ENCODE peak calls at places on chromosomes 6 and 20, in ten cellular contexts. One of them, this sample, is unnamed.

GRCh38 chr20:24465730-24466129 is 3.7 kb upstream of the SYNDIG1 start:
- DNase-seq in T47D: no peak
- DNase-seq in Calu3: no peak
- DNase-seq in T-helper 17 cell: no peak
- DNase-seq in Peyer's patch: no peak
- DNase-seq in activated gamma-delta T cell treated with Interleukin-2 at 50 U/mL for 16 hours: no peak
- DNase-seq in SK-MEL-5: no peak
- DNase-seq in OCI-LY7: no peak
- DNase-seq in activated T-cell treated with anti-CD3 and anti-CD28 coated beads for 24 hours: no peak
- DNase-seq in Kasumi-1: no peak
- DNase-seq in this sample: no peak

GRCh38 chr6:52306972-52307849 is 22.7 kb upstream of the MCM3 start:
- DNase-seq in SK-MEL-5: no peak
- DNase-seq in activated T-cell treated with anti-CD3 and anti-CD28 coated beads for 24 hours: no peak
- DNase-seq in Peyer's patch: no peak
- DNase-seq in Kasumi-1: peak
- DNase-seq in T-helper 17 cell: no peak
- DNase-seq in activated gamma-delta T cell treated with Interleukin-2 at 50 U/mL for 16 hours: no peak
- DNase-seq in OCI-LY7: no peak
- DNase-seq in T47D: no peak
- DNase-seq in Calu3: no peak
- DNase-seq in this sample: no peak

GRCh38 chr6:143037470-143037869 is 23.2 kb upstream of the AIG1 start:
- DNase-seq in Kasumi-1: no peak
- DNase-seq in activated gamma-delta T cell treated with Interleukin-2 at 50 U/mL for 16 hours: no peak
- DNase-seq in Peyer's patch: no peak
- DNase-seq in SK-MEL-5: no peak
- DNase-seq in Calu3: no peak
- DNase-seq in OCI-LY7: no peak
- DNase-seq in activated T-cell treated with anti-CD3 and anti-CD28 coated beads for 24 hours: no peak
- DNase-seq in T-helper 17 cell: no peak
- DNase-seq in T47D: no peak
- DNase-seq in this sample: no peak

GRCh38 chr6:20661721-20662120 is 127.5 kb downstream of the CDKAL1 start:
- DNase-seq in activated gamma-delta T cell treated with Interleukin-2 at 50 U/mL for 16 hours: no peak
- DNase-seq in Peyer's patch: no peak
- DNase-seq in activated T-cell treated with anti-CD3 and anti-CD28 coated beads for 24 hours: no peak
- DNase-seq in Kasumi-1: no peak
- DNase-seq in T47D: peak
- DNase-seq in T-helper 17 cell: no peak
- DNase-seq in Calu3: no peak
- DNase-seq in SK-MEL-5: peak
- DNase-seq in OCI-LY7: no peak
- DNase-seq in this sample: no peak

GRCh38 chr6:329888-330691 is 37.8 kb downstream of the DUSP22 start:
- DNase-seq in Calu3: no peak
- DNase-seq in activated T-cell treated with anti-CD3 and anti-CD28 coated beads for 24 hours: no peak
- DNase-seq in T-helper 17 cell: no peak
- DNase-seq in OCI-LY7: peak
- DNase-seq in activated gamma-delta T cell treated with Interleukin-2 at 50 U/mL for 16 hours: no peak
- DNase-seq in T47D: no peak
- DNase-seq in Peyer's patch: no peak
- DNase-seq in SK-MEL-5: peak
- DNase-seq in Kasumi-1: no peak
- DNase-seq in this sample: no peak

GRCh38 chr6:166589334-166589731 is 2.9 kb upstream of the RAMACL start:
- DNase-seq in SK-MEL-5: no peak
- DNase-seq in T47D: no peak
- DNase-seq in T-helper 17 cell: no peak
- DNase-seq in Peyer's patch: no peak
- DNase-seq in Calu3: no peak
- DNase-seq in OCI-LY7: peak
- DNase-seq in activated gamma-delta T cell treated with Interleukin-2 at 50 U/mL for 16 hours: no peak
- DNase-seq in Kasumi-1: no peak
- DNase-seq in activated T-cell treated with anti-CD3 and anti-CD28 coated beads for 24 hours: no peak
- DNase-seq in this sample: no peak

GRCh38 chr20:25281541-25281991 is 33.7 kb downstream of the PYGB start:
- DNase-seq in T47D: peak
- DNase-seq in Calu3: no peak
- DNase-seq in OCI-LY7: peak
- DNase-seq in activated T-cell treated with anti-CD3 and anti-CD28 coated beads for 24 hours: no peak
- DNase-seq in Peyer's patch: peak
- DNase-seq in Kasumi-1: no peak
- DNase-seq in T-helper 17 cell: peak
- DNase-seq in SK-MEL-5: no peak
- DNase-seq in activated gamma-delta T cell treated with Interleukin-2 at 50 U/mL for 16 hours: peak
- DNase-seq in this sample: peak

GRCh38 chr6:138293428-138293827 is 75.1 kb upstream of the PBOV1 start:
- DNase-seq in T47D: no peak
- DNase-seq in T-helper 17 cell: no peak
- DNase-seq in activated T-cell treated with anti-CD3 and anti-CD28 coated beads for 24 hours: no peak
- DNase-seq in SK-MEL-5: no peak
- DNase-seq in Kasumi-1: no peak
- DNase-seq in OCI-LY7: no peak
- DNase-seq in Calu3: no peak
- DNase-seq in Peyer's patch: no peak
- DNase-seq in activated gamma-delta T cell treated with Interleukin-2 at 50 U/mL for 16 hours: no peak
- DNase-seq in this sample: no peak

GRCh38 chr6:140486468-140487361 is 1112.3 kb upstream of the CITED2 start:
- DNase-seq in OCI-LY7: no peak
- DNase-seq in Peyer's patch: no peak
- DNase-seq in activated gamma-delta T cell treated with Interleukin-2 at 50 U/mL for 16 hours: no peak
- DNase-seq in Kasumi-1: no peak
- DNase-seq in Calu3: no peak
- DNase-seq in SK-MEL-5: no peak
- DNase-seq in activated T-cell treated with anti-CD3 and anti-CD28 coated beads for 24 hours: no peak
- DNase-seq in T47D: no peak
- DNase-seq in T-helper 17 cell: no peak
- DNase-seq in this sample: no peak

GRCh38 chr6:152636675-152637421 is at the start of gene SYNE1:
- DNase-seq in T-helper 17 cell: no peak
- DNase-seq in activated gamma-delta T cell treated with Interleukin-2 at 50 U/mL for 16 hours: peak
- DNase-seq in OCI-LY7: peak
- DNase-seq in Peyer's patch: no peak
- DNase-seq in Calu3: peak
- DNase-seq in activated T-cell treated with anti-CD3 and anti-CD28 coated beads for 24 hours: no peak
- DNase-seq in SK-MEL-5: no peak
- DNase-seq in T47D: peak
- DNase-seq in Kasumi-1: no peak
- DNase-seq in this sample: no peak

GRCh38 chr6:11772109-11772830 is 6.3 kb downstream of the ADTRP start:
- DNase-seq in SK-MEL-5: no peak
- DNase-seq in OCI-LY7: no peak
- DNase-seq in activated T-cell treated with anti-CD3 and anti-CD28 coated beads for 24 hours: no peak
- DNase-seq in Peyer's patch: no peak
- DNase-seq in Kasumi-1: no peak
- DNase-seq in T47D: no peak
- DNase-seq in activated gamma-delta T cell treated with Interleukin-2 at 50 U/mL for 16 hours: no peak
- DNase-seq in Calu3: peak
- DNase-seq in T-helper 17 cell: no peak
- DNase-seq in this sample: no peak

GRCh38 chr6:157242791-157243190 is 80.5 kb downstream of the TMEM242 start:
- DNase-seq in Kasumi-1: no peak
- DNase-seq in activated gamma-delta T cell treated with Interleukin-2 at 50 U/mL for 16 hours: no peak
- DNase-seq in OCI-LY7: no peak
- DNase-seq in T47D: no peak
- DNase-seq in Calu3: no peak
- DNase-seq in SK-MEL-5: no peak
- DNase-seq in Peyer's patch: no peak
- DNase-seq in activated T-cell treated with anti-CD3 and anti-CD28 coated beads for 24 hours: no peak
- DNase-seq in T-helper 17 cell: no peak
- DNase-seq in this sample: no peak

GRCh38 chr6:161139766-161140553 is 133.9 kb downstream of the AGPAT4 start:
- DNase-seq in Peyer's patch: no peak
- DNase-seq in OCI-LY7: no peak
- DNase-seq in T-helper 17 cell: peak
- DNase-seq in Kasumi-1: no peak
- DNase-seq in activated gamma-delta T cell treated with Interleukin-2 at 50 U/mL for 16 hours: no peak
- DNase-seq in T47D: no peak
- DNase-seq in SK-MEL-5: no peak
- DNase-seq in Calu3: no peak
- DNase-seq in activated T-cell treated with anti-CD3 and anti-CD28 coated beads for 24 hours: no peak
- DNase-seq in this sample: peak

GRCh38 chr20:62636446-62636845 is 5.9 kb upstream of the SLCO4A1 start:
- DNase-seq in SK-MEL-5: no peak
- DNase-seq in activated gamma-delta T cell treated with Interleukin-2 at 50 U/mL for 16 hours: no peak
- DNase-seq in activated T-cell treated with anti-CD3 and anti-CD28 coated beads for 24 hours: no peak
- DNase-seq in Peyer's patch: no peak
- DNase-seq in OCI-LY7: peak
- DNase-seq in T47D: no peak
- DNase-seq in T-helper 17 cell: no peak
- DNase-seq in Calu3: no peak
- DNase-seq in Kasumi-1: peak
- DNase-seq in this sample: no peak

GRCh38 chr6:148335582-148335981 is 7.1 kb upstream of the SASH1 start:
- DNase-seq in Calu3: no peak
- DNase-seq in Peyer's patch: no peak
- DNase-seq in activated T-cell treated with anti-CD3 and anti-CD28 coated beads for 24 hours: no peak
- DNase-seq in T47D: no peak
- DNase-seq in activated gamma-delta T cell treated with Interleukin-2 at 50 U/mL for 16 hours: no peak
- DNase-seq in T-helper 17 cell: no peak
- DNase-seq in Kasumi-1: no peak
- DNase-seq in OCI-LY7: no peak
- DNase-seq in SK-MEL-5: no peak
- DNase-seq in this sample: no peak

GRCh38 chr6:44825284-44825683 is 437.8 kb downstream of the CDC5L start:
- DNase-seq in activated T-cell treated with anti-CD3 and anti-CD28 coated beads for 24 hours: no peak
- DNase-seq in Calu3: no peak
- DNase-seq in activated gamma-delta T cell treated with Interleukin-2 at 50 U/mL for 16 hours: no peak
- DNase-seq in OCI-LY7: no peak
- DNase-seq in Kasumi-1: no peak
- DNase-seq in T47D: no peak
- DNase-seq in SK-MEL-5: no peak
- DNase-seq in Peyer's patch: no peak
- DNase-seq in T-helper 17 cell: no peak
- DNase-seq in this sample: no peak

GRCh38 chr6:159693894-159694545 is 979 bp upstream of the SOD2 start:
- DNase-seq in T-helper 17 cell: peak
- DNase-seq in activated gamma-delta T cell treated with Interleukin-2 at 50 U/mL for 16 hours: peak
- DNase-seq in activated T-cell treated with anti-CD3 and anti-CD28 coated beads for 24 hours: no peak
- DNase-seq in Peyer's patch: peak
- DNase-seq in Kasumi-1: peak
- DNase-seq in Calu3: peak
- DNase-seq in OCI-LY7: no peak
- DNase-seq in SK-MEL-5: no peak
- DNase-seq in T47D: no peak
- DNase-seq in this sample: peak

GRCh38 chr20:2132461-2132901 is 30.9 kb downstream of the STK35 start:
- DNase-seq in SK-MEL-5: no peak
- DNase-seq in OCI-LY7: no peak
- DNase-seq in T47D: peak
- DNase-seq in Peyer's patch: no peak
- DNase-seq in T-helper 17 cell: no peak
- DNase-seq in activated T-cell treated with anti-CD3 and anti-CD28 coated beads for 24 hours: no peak
- DNase-seq in Kasumi-1: no peak
- DNase-seq in activated gamma-delta T cell treated with Interleukin-2 at 50 U/mL for 16 hours: no peak
- DNase-seq in Calu3: peak
- DNase-seq in this sample: no peak

GRCh38 chr6:12957321-12958051 is 240.9 kb downstream of the PHACTR1 start:
- DNase-seq in activated T-cell treated with anti-CD3 and anti-CD28 coated beads for 24 hours: peak
- DNase-seq in T47D: peak
- DNase-seq in activated gamma-delta T cell treated with Interleukin-2 at 50 U/mL for 16 hours: peak
- DNase-seq in T-helper 17 cell: no peak
- DNase-seq in Peyer's patch: peak
- DNase-seq in SK-MEL-5: peak
- DNase-seq in Kasumi-1: peak
- DNase-seq in Calu3: peak
- DNase-seq in OCI-LY7: no peak
- DNase-seq in this sample: peak

GRCh38 chr20:51807864-51808263 is 5.5 kb upstream of the SALL4 start:
- DNase-seq in Calu3: no peak
- DNase-seq in Kasumi-1: no peak
- DNase-seq in Peyer's patch: no peak
- DNase-seq in T-helper 17 cell: no peak
- DNase-seq in activated gamma-delta T cell treated with Interleukin-2 at 50 U/mL for 16 hours: no peak
- DNase-seq in activated T-cell treated with anti-CD3 and anti-CD28 coated beads for 24 hours: no peak
- DNase-seq in T47D: no peak
- DNase-seq in SK-MEL-5: no peak
- DNase-seq in OCI-LY7: no peak
- DNase-seq in this sample: no peak

GRCh38 chr6:44064948-44065272 is 62.3 kb downstream of the MRPL14 start:
- DNase-seq in SK-MEL-5: no peak
- DNase-seq in Kasumi-1: no peak
- DNase-seq in activated T-cell treated with anti-CD3 and anti-CD28 coated beads for 24 hours: no peak
- DNase-seq in OCI-LY7: no peak
- DNase-seq in activated gamma-delta T cell treated with Interleukin-2 at 50 U/mL for 16 hours: no peak
- DNase-seq in T47D: no peak
- DNase-seq in Calu3: no peak
- DNase-seq in T-helper 17 cell: no peak
- DNase-seq in Peyer's patch: no peak
- DNase-seq in this sample: no peak

GRCh38 chr6:38095054-38095453 is 275.5 kb downstream of the ZFAND3 start:
- DNase-seq in OCI-LY7: no peak
- DNase-seq in T47D: no peak
- DNase-seq in Peyer's patch: no peak
- DNase-seq in activated T-cell treated with anti-CD3 and anti-CD28 coated beads for 24 hours: no peak
- DNase-seq in T-helper 17 cell: no peak
- DNase-seq in activated gamma-delta T cell treated with Interleukin-2 at 50 U/mL for 16 hours: no peak
- DNase-seq in SK-MEL-5: no peak
- DNase-seq in Kasumi-1: no peak
- DNase-seq in Calu3: no peak
- DNase-seq in this sample: no peak

GRCh38 chr6:143176090-143177021 is 115.7 kb downstream of the AIG1 start:
- DNase-seq in activated gamma-delta T cell treated with Interleukin-2 at 50 U/mL for 16 hours: no peak
- DNase-seq in T47D: no peak
- DNase-seq in Peyer's patch: no peak
- DNase-seq in T-helper 17 cell: no peak
- DNase-seq in Kasumi-1: no peak
- DNase-seq in activated T-cell treated with anti-CD3 and anti-CD28 coated beads for 24 hours: no peak
- DNase-seq in SK-MEL-5: peak
- DNase-seq in OCI-LY7: no peak
- DNase-seq in Calu3: no peak
- DNase-seq in this sample: no peak

GRCh38 chr6:29752451-29753308 is 29.4 kb downstream of the HLA-F start:
- DNase-seq in T47D: peak
- DNase-seq in activated gamma-delta T cell treated with Interleukin-2 at 50 U/mL for 16 hours: peak
- DNase-seq in Peyer's patch: peak
- DNase-seq in activated T-cell treated with anti-CD3 and anti-CD28 coated beads for 24 hours: peak
- DNase-seq in SK-MEL-5: peak
- DNase-seq in T-helper 17 cell: peak
- DNase-seq in Kasumi-1: peak
- DNase-seq in Calu3: peak
- DNase-seq in OCI-LY7: peak
- DNase-seq in this sample: peak

GRCh38 chr20:24966317-24967012 is 17.4 kb downstream of the CST7 start:
- DNase-seq in SK-MEL-5: no peak
- DNase-seq in Kasumi-1: no peak
- DNase-seq in activated gamma-delta T cell treated with Interleukin-2 at 50 U/mL for 16 hours: no peak
- DNase-seq in Peyer's patch: no peak
- DNase-seq in T47D: no peak
- DNase-seq in T-helper 17 cell: no peak
- DNase-seq in Calu3: no peak
- DNase-seq in activated T-cell treated with anti-CD3 and anti-CD28 coated beads for 24 hours: no peak
- DNase-seq in OCI-LY7: no peak
- DNase-seq in this sample: no peak

GRCh38 chr6:18343741-18344140 is 43.4 kb upstream of the RNF144B start:
- DNase-seq in Kasumi-1: no peak
- DNase-seq in Calu3: no peak
- DNase-seq in T-helper 17 cell: no peak
- DNase-seq in T47D: no peak
- DNase-seq in activated T-cell treated with anti-CD3 and anti-CD28 coated beads for 24 hours: no peak
- DNase-seq in SK-MEL-5: no peak
- DNase-seq in activated gamma-delta T cell treated with Interleukin-2 at 50 U/mL for 16 hours: no peak
- DNase-seq in OCI-LY7: no peak
- DNase-seq in Peyer's patch: no peak
- DNase-seq in this sample: no peak

GRCh38 chr6:25181923-25182322 is 97.3 kb upstream of the CARMIL1 start:
- DNase-seq in Kasumi-1: no peak
- DNase-seq in Peyer's patch: no peak
- DNase-seq in T-helper 17 cell: no peak
- DNase-seq in activated gamma-delta T cell treated with Interleukin-2 at 50 U/mL for 16 hours: no peak
- DNase-seq in OCI-LY7: no peak
- DNase-seq in SK-MEL-5: no peak
- DNase-seq in T47D: no peak
- DNase-seq in Calu3: peak
- DNase-seq in activated T-cell treated with anti-CD3 and anti-CD28 coated beads for 24 hours: no peak
- DNase-seq in this sample: no peak

GRCh38 chr6:139862311-139862710 is 487.9 kb upstream of the CITED2 start:
- DNase-seq in activated T-cell treated with anti-CD3 and anti-CD28 coated beads for 24 hours: no peak
- DNase-seq in T47D: no peak
- DNase-seq in SK-MEL-5: no peak
- DNase-seq in activated gamma-delta T cell treated with Interleukin-2 at 50 U/mL for 16 hours: no peak
- DNase-seq in Calu3: no peak
- DNase-seq in Peyer's patch: no peak
- DNase-seq in T-helper 17 cell: no peak
- DNase-seq in OCI-LY7: no peak
- DNase-seq in Kasumi-1: no peak
- DNase-seq in this sample: no peak

This sample was measured in left lobe of liver.